ENCODE peak calls at places on chromosome 1, in five cellular contexts. K, U, A, B and D are unnamed samples.
A peak's percentile ranks its signal among the peaks of the same experiment; 100 is the strongest.

GRCh38 chr1:67484492-67484891 is 54.3 kb upstream of the SERBP1 start:
- DNase-seq in K (no peak), A (no peak), U (no peak), B (no peak), D (no peak)

GRCh38 chr1:204377800-204378608 is 18.3 kb upstream of the PLEKHA6 start:
- DNase-seq in K (peak; percentile 48), B (peak; percentile 48), U (peak; percentile 77), A (no peak), D (peak; percentile 26)

GRCh38 chr1:101181930-101182329 is 54.9 kb upstream of the S1PR1 start:
- DNase-seq in U (no peak), K (no peak), B (no peak), A (no peak), D (no peak)

GRCh38 chr1:171807547-171807946 is 26.1 kb downstream of the METTL13 start:
- DNase-seq in A (no peak), U (no peak), K (no peak), B (no peak), D (no peak)

GRCh38 chr1:169151338-169151837 is 44.9 kb downstream of the ATP1B1 start:
- DNase-seq in U (no peak), B (no peak), K (no peak), A (no peak), D (no peak)

GRCh38 chr1:82731216-82731615 is 930.5 kb downstream of the ADGRL2 start:
- DNase-seq in U (no peak), A (no peak), B (no peak), K (no peak), D (no peak)

GRCh38 chr1:32266926-32267645 is 16.0 kb downstream of the LCK start:
- DNase-seq in B (no peak), U (no peak), A (no peak), K (no peak), D (no peak)

GRCh38 chr1:155064109-155064812 is 721 bp downstream of the EFNA4 start:
- DNase-seq in U (no peak), A (peak; percentile 58), K (no peak), B (no peak), D (no peak)

GRCh38 chr1:233598891-233599541 is 14.9 kb upstream of the KCNK1 start:
- DNase-seq in A (no peak), K (no peak), U (no peak), B (no peak), D (no peak)

GRCh38 chr1:67700692-67701410 is 15.8 kb downstream of the GADD45A start:
- DNase-seq in U (no peak), A (no peak), K (no peak), B (no peak), D (no peak)

GRCh38 chr1:178513278-178513983 is 522 bp downstream of the TEX35 start:
- DNase-seq in K (no peak), A (no peak), B (no peak), U (peak; percentile 53), D (peak; percentile 37)

GRCh38 chr1:89808429-89809117 is 12.3 kb upstream of the LRRC8D start:
- DNase-seq in A (no peak), U (no peak), K (no peak), B (no peak), D (no peak)

GRCh38 chr1:89809556-89809955 is 11.3 kb upstream of the LRRC8D start:
- DNase-seq in B (no peak), K (no peak), A (no peak), U (no peak), D (no peak)

GRCh38 chr1:89810302-89810701 is 10.5 kb upstream of the LRRC8D start:
- DNase-seq in U (no peak), K (no peak), A (no peak), B (no peak), D (no peak)

GRCh38 chr1:89812992-89813391 is 7.8 kb upstream of the LRRC8D start:
- DNase-seq in K (no peak), U (no peak), A (no peak), B (no peak), D (no peak)

GRCh38 chr1:89810880-89811279 is 10.0 kb upstream of the LRRC8D start:
- DNase-seq in K (no peak), U (no peak), A (no peak), B (no peak), D (no peak)
- H3K4me1 ChIP-seq in K (no peaks in the 10 kb centered on the region), U (no peaks in the 10 kb centered on the region), A (no peaks in the 10 kb centered on the region), B (no peaks in the 10 kb centered on the region), D (no peaks in the 10 kb centered on the region)

GRCh38 chr1:1507305-1507704 is 4.7 kb upstream of the ATAD3A start:
- DNase-seq in U (no peak), A (no peak), B (no peak), K (no peak), D (no peak)

GRCh38 chr1:1510912-1511532 is 940 bp upstream of the ATAD3A start:
- DNase-seq in A (no peak), K (no peak), B (no peak), U (no peak), D (no peak)

DNA sequence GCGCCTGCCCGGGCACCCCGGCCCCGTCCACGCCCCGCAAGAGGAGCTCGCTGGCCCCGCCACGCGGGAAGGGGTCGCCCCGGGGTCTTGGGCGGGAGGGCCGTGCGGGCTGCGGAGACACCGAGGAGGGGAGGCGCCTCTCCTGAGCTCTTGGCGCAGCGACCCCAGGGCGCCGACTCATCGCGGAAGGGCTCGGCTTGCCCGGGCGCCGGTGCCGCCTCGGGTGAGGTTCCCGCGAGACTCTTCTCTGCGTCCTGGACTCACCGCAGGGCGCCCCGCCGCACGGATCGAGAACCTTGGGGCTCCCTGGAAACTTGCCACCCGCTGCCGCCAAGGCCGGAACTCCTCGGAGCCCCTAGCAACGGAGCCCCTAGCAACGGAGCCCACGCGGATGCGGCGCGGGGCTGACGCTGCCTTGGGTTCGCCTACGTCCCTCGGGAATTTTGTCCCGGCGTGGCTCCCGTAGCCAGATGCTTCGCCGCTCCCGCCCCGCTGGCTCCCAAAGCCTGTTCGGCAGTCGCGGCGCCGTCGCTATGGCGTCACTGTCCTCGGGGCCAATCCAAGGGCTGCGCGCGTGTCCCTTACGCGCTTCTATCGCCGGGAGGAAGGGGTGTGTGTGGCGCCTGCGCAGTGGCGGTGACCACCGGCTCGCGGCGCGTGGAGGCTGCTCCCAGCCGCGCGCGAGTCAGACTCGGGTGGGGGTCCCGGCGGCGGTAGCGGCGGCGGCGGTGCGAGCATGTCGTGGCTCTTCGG is at the start of gene ATAD3A:
- DNase-seq in U (peak; percentile 99), B (peak; percentile 98), A (peak; percentile 99), K (peak; percentile 98), D (peak; percentile 99)
- TF ChIP-seq POLR2A in U (no peak), B (peak; percentile 71), A (peak; percentile 55), K (peak; percentile 64), D (peak; percentile 46)

GRCh38 chr1:241167121-241167619 is 189.8 kb downstream of the RGS7 start:
- DNase-seq in U (no peak), K (no peak), B (no peak), A (no peak), D (no peak)

GRCh38 chr1:241161188-241161689 is 195.8 kb downstream of the RGS7 start:
- DNase-seq in A (no peak), U (no peak), K (no peak), B (no peak), D (no peak)

GRCh38 chr1:241157435-241157834 is 199.6 kb downstream of the RGS7 start:
- DNase-seq in U (no peak), B (no peak), A (no peak), K (no peak), D (no peak)

GRCh38 chr1:241163363-241163762 is 193.6 kb downstream of the RGS7 start:
- DNase-seq in A (no peak), U (no peak), K (no peak), B (no peak), D (no peak)
- H3K4me1 ChIP-seq in A (no peaks in the 10 kb centered on the region), U (no peaks in the 10 kb centered on the region), K (no peaks in the 10 kb centered on the region), B (no peaks in the 10 kb centered on the region), D (no peaks in the 10 kb centered on the region)

DNA sequence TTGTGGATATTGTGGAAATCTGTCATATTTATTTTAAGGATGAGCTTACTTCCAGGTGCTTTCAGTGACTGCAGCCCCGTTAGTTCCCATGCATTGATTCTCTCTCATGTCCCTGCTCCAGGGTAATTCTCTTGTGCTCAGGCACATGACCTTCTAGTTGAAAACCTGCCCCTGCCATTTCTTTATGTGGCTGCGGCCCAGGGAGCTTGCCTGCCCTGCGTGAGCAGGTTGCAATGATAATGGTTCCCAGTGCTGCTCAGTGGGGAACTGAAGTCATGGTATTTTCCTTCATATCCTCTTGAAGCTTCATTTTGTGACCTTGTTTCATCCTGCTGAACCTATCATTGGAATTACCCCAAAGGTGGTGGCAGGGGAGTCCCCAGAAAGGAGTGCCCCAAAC is 229.8 kb downstream of the DISC1 start:
- DNase-seq in U (no peak), B (no peak), K (no peak), A (no peak), D (no peak)
- TF ChIP-seq POLR2A in U (no peak), B (no peak), K (no peak), A (no peak), D (no peak)

GRCh38 chr1:199152676-199153075 is 513.8 kb downstream of the PTPRC start:
- DNase-seq in A (no peak), U (no peak), K (no peak), B (no peak), D (no peak)
- H3K4me1 ChIP-seq in A (no peaks in the 10 kb centered on the region), U (no peaks in the 10 kb centered on the region), K (no peaks in the 10 kb centered on the region), B (no peaks in the 10 kb centered on the region), D (no peaks in the 10 kb centered on the region)

GRCh38 chr1:150365945-150366344 is 2.0 kb downstream of the RPRD2 start:
- DNase-seq in A (no peak), U (no peak), K (no peak), B (no peak), D (no peak)
- TF ChIP-seq POLR2A in A (no peak), U (no peak), K (no peak), B (no peak), D (no peak)